ENCODE peak calls at places on chromosomes 16 and 17, in eight cellular contexts. One of them, this sample, is unnamed. For H3K4me1, the result is how much of the 10 kb centered on the place peaks cover.

GRCh38 chr17:31052187-31052889 is 42.4 kb upstream of the NF1 start:
- DNase-seq in fibroblast of lung: peak
- DNase-seq in lung: peak
- DNase-seq in CD8-positive, alpha-beta T cell: no peak
- DNase-seq in K562: peak
- DNase-seq in effector memory CD4-positive, alpha-beta T cell: no peak
- DNase-seq in foreskin keratinocyte: peak
- DNase-seq in mesenchymal stem cell: peak
- DNase-seq in this sample: peak

GRCh38 chr16:46968063-46968435 is 5.4 kb downstream of the DNAJA2 start:
- DNase-seq in fibroblast of lung: no peak
- DNase-seq in lung: no peak
- DNase-seq in CD8-positive, alpha-beta T cell: no peak
- DNase-seq in K562: no peak
- DNase-seq in effector memory CD4-positive, alpha-beta T cell: no peak
- DNase-seq in foreskin keratinocyte: no peak
- DNase-seq in mesenchymal stem cell: no peak
- DNase-seq in this sample: no peak

GRCh38 chr17:44961921-44962350 is 6.2 kb downstream of the C1QL1 start:
- DNase-seq in fibroblast of lung: peak
- DNase-seq in lung: no peak
- DNase-seq in CD8-positive, alpha-beta T cell: no peak
- DNase-seq in K562: peak
- DNase-seq in effector memory CD4-positive, alpha-beta T cell: no peak
- DNase-seq in foreskin keratinocyte: no peak
- DNase-seq in mesenchymal stem cell: no peak
- DNase-seq in this sample: no peak

GRCh38 chr16:65044861-65045260 is 77.0 kb downstream of the CDH11 start:
- DNase-seq in fibroblast of lung: peak
- DNase-seq in lung: no peak
- DNase-seq in CD8-positive, alpha-beta T cell: no peak
- DNase-seq in K562: no peak
- DNase-seq in effector memory CD4-positive, alpha-beta T cell: no peak
- DNase-seq in foreskin keratinocyte: no peak
- DNase-seq in mesenchymal stem cell: peak
- DNase-seq in this sample: no peak

GRCh38 chr16:11358531-11358930 is 13.3 kb downstream of the RMI2 start:
- DNase-seq in fibroblast of lung: no peak
- DNase-seq in lung: no peak
- DNase-seq in CD8-positive, alpha-beta T cell: no peak
- DNase-seq in K562: no peak
- DNase-seq in effector memory CD4-positive, alpha-beta T cell: no peak
- DNase-seq in foreskin keratinocyte: no peak
- DNase-seq in mesenchymal stem cell: no peak
- DNase-seq in this sample: no peak

GRCh38 chr17:11880714-11881113 is 116.6 kb downstream of the ZNF18 start:
- DNase-seq in fibroblast of lung: no peak
- DNase-seq in lung: no peak
- DNase-seq in CD8-positive, alpha-beta T cell: no peak
- DNase-seq in K562: peak
- DNase-seq in effector memory CD4-positive, alpha-beta T cell: no peak
- DNase-seq in foreskin keratinocyte: peak
- DNase-seq in mesenchymal stem cell: no peak
- DNase-seq in this sample: no peak

GRCh38 chr16:2856061-2856670 is 1.8 kb downstream of the PRSS22 start:
- DNase-seq in fibroblast of lung: no peak
- DNase-seq in lung: peak
- DNase-seq in CD8-positive, alpha-beta T cell: no peak
- DNase-seq in K562: peak
- DNase-seq in effector memory CD4-positive, alpha-beta T cell: no peak
- DNase-seq in foreskin keratinocyte: no peak
- DNase-seq in mesenchymal stem cell: no peak
- DNase-seq in this sample: no peak

GRCh38 chr16:83004868-83005652 is 378.3 kb downstream of the CDH13 start:
- DNase-seq in fibroblast of lung: no peak
- DNase-seq in lung: no peak
- DNase-seq in CD8-positive, alpha-beta T cell: no peak
- DNase-seq in K562: no peak
- DNase-seq in effector memory CD4-positive, alpha-beta T cell: no peak
- DNase-seq in foreskin keratinocyte: no peak
- DNase-seq in mesenchymal stem cell: no peak
- DNase-seq in this sample: no peak

GRCh38 chr17:3759597-3760216 is 36.0 kb downstream of the HASPIN start:
- DNase-seq in fibroblast of lung: no peak
- DNase-seq in lung: no peak
- DNase-seq in CD8-positive, alpha-beta T cell: no peak
- DNase-seq in K562: peak
- DNase-seq in effector memory CD4-positive, alpha-beta T cell: no peak
- DNase-seq in foreskin keratinocyte: no peak
- DNase-seq in mesenchymal stem cell: no peak
- DNase-seq in this sample: no peak

GRCh38 chr16:24045641-24046040 is 209.9 kb downstream of the PRKCB start:
- DNase-seq in fibroblast of lung: no peak
- DNase-seq in lung: no peak
- DNase-seq in CD8-positive, alpha-beta T cell: no peak
- DNase-seq in K562: no peak
- DNase-seq in effector memory CD4-positive, alpha-beta T cell: no peak
- DNase-seq in foreskin keratinocyte: peak
- DNase-seq in mesenchymal stem cell: no peak
- DNase-seq in this sample: no peak

GRCh38 chr16:71540-72341 is 690 bp downstream of the RHBDF1 start:
- DNase-seq in fibroblast of lung: peak
- DNase-seq in lung: peak
- DNase-seq in CD8-positive, alpha-beta T cell: no peak
- DNase-seq in K562: peak
- DNase-seq in effector memory CD4-positive, alpha-beta T cell: no peak
- DNase-seq in foreskin keratinocyte: peak
- DNase-seq in mesenchymal stem cell: peak
- DNase-seq in this sample: peak

DNA sequence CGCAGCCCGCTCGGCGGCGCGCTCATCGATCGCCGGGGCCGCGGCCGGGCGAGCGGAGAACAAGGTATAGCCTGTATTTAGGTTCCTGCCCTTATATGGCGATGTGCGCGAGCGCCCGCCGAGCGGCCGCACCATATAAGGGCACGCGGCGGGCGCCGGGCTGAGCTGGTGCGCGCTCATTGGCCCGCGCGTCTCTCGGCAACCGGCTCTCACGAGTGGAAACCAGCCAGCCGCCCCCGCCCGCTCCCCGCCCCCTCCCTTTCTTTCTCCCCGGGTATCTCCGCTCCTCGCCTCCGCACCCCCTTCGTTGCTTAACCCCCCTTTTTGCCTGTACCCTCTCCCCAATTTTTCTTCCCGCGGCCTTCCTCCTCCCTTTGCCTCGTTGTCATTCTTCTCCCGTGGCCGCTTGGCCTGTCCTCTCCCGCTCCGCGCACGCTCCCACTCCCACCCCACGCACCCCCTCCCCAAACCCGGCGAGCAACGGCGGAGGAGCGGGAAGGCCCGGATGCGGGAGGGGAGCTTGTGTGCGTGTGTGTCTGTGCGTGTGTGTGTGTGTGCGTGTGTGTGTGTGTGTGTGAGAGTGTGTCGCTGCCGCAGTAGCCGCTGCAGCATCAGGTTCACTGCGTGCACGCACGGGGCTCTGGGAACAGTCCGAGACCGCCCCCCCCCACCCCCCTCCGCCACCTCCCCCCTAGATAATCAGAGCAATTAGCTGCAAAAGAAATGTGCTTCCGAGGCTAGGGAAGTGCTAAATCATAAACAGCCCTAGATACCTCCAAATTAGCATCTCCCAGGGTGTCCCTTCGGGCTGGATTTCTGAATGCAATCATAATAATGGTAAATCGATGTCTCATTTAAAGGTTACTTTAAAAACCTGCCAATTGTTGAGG is 13.5 kb upstream of the CBX8 start:
- DNase-seq in fibroblast of lung: peak
- DNase-seq in lung: no peak
- DNase-seq in CD8-positive, alpha-beta T cell: peak
- DNase-seq in K562: peak
- DNase-seq in effector memory CD4-positive, alpha-beta T cell: peak
- DNase-seq in foreskin keratinocyte: no peak
- DNase-seq in mesenchymal stem cell: peak
- DNase-seq in this sample: peak
- H3K4me1 ChIP-seq in fibroblast of lung: under half
- H3K4me1 ChIP-seq in lung: under half
- H3K4me1 ChIP-seq in CD8-positive, alpha-beta T cell: under half
- H3K4me1 ChIP-seq in K562: under half
- H3K4me1 ChIP-seq in effector memory CD4-positive, alpha-beta T cell: under half
- H3K4me1 ChIP-seq in foreskin keratinocyte: under half
- H3K4me1 ChIP-seq in mesenchymal stem cell: under half
- H3K4me1 ChIP-seq in this sample: under half

GRCh38 chr16:81633680-81634379 is 145.3 kb upstream of the PLCG2 start:
- DNase-seq in fibroblast of lung: no peak
- DNase-seq in lung: no peak
- DNase-seq in CD8-positive, alpha-beta T cell: no peak
- DNase-seq in K562: peak
- DNase-seq in effector memory CD4-positive, alpha-beta T cell: no peak
- DNase-seq in foreskin keratinocyte: no peak
- DNase-seq in mesenchymal stem cell: no peak
- DNase-seq in this sample: no peak

GRCh38 chr16:81630632-81631026 is 148.5 kb upstream of the PLCG2 start:
- DNase-seq in fibroblast of lung: no peak
- DNase-seq in lung: no peak
- DNase-seq in CD8-positive, alpha-beta T cell: no peak
- DNase-seq in K562: no peak
- DNase-seq in effector memory CD4-positive, alpha-beta T cell: no peak
- DNase-seq in foreskin keratinocyte: no peak
- DNase-seq in mesenchymal stem cell: no peak
- DNase-seq in this sample: peak

GRCh38 chr16:81634380-81635121 is 144.5 kb upstream of the PLCG2 start:
- DNase-seq in fibroblast of lung: peak
- DNase-seq in lung: no peak
- DNase-seq in CD8-positive, alpha-beta T cell: no peak
- DNase-seq in K562: peak
- DNase-seq in effector memory CD4-positive, alpha-beta T cell: no peak
- DNase-seq in foreskin keratinocyte: no peak
- DNase-seq in mesenchymal stem cell: peak
- DNase-seq in this sample: no peak

GRCh38 chr16:81633147-81633619 is 145.9 kb upstream of the PLCG2 start:
- DNase-seq in fibroblast of lung: no peak
- DNase-seq in lung: no peak
- DNase-seq in CD8-positive, alpha-beta T cell: peak
- DNase-seq in K562: peak
- DNase-seq in effector memory CD4-positive, alpha-beta T cell: no peak
- DNase-seq in foreskin keratinocyte: no peak
- DNase-seq in mesenchymal stem cell: no peak
- DNase-seq in this sample: peak

GRCh38 chr16:81632392-81633146 is 146.5 kb upstream of the PLCG2 start:
- DNase-seq in fibroblast of lung: peak
- DNase-seq in lung: peak
- DNase-seq in CD8-positive, alpha-beta T cell: peak
- DNase-seq in K562: peak
- DNase-seq in effector memory CD4-positive, alpha-beta T cell: peak
- DNase-seq in foreskin keratinocyte: peak
- DNase-seq in mesenchymal stem cell: peak
- DNase-seq in this sample: no peak
- H3K4me1 ChIP-seq in fibroblast of lung: under half
- H3K4me1 ChIP-seq in lung: under half
- H3K4me1 ChIP-seq in CD8-positive, alpha-beta T cell: under half
- H3K4me1 ChIP-seq in K562: half or more
- H3K4me1 ChIP-seq in effector memory CD4-positive, alpha-beta T cell: under half
- H3K4me1 ChIP-seq in foreskin keratinocyte: under half
- H3K4me1 ChIP-seq in mesenchymal stem cell: under half
- H3K4me1 ChIP-seq in this sample: under half

GRCh38 chr16:66524601-66525164 is 25.2 kb downstream of the TK2 start:
- DNase-seq in fibroblast of lung: no peak
- DNase-seq in lung: peak
- DNase-seq in CD8-positive, alpha-beta T cell: no peak
- DNase-seq in K562: peak
- DNase-seq in effector memory CD4-positive, alpha-beta T cell: no peak
- DNase-seq in foreskin keratinocyte: no peak
- DNase-seq in mesenchymal stem cell: no peak
- DNase-seq in this sample: no peak

GRCh38 chr16:66521951-66522771 is 27.8 kb downstream of the TK2 start:
- DNase-seq in fibroblast of lung: peak
- DNase-seq in lung: peak
- DNase-seq in CD8-positive, alpha-beta T cell: peak
- DNase-seq in K562: peak
- DNase-seq in effector memory CD4-positive, alpha-beta T cell: peak
- DNase-seq in foreskin keratinocyte: peak
- DNase-seq in mesenchymal stem cell: peak
- DNase-seq in this sample: peak

GRCh38 chr16:66525396-66526180 is 24.3 kb downstream of the TK2 start:
- DNase-seq in fibroblast of lung: no peak
- DNase-seq in lung: no peak
- DNase-seq in CD8-positive, alpha-beta T cell: no peak
- DNase-seq in K562: no peak
- DNase-seq in effector memory CD4-positive, alpha-beta T cell: no peak
- DNase-seq in foreskin keratinocyte: no peak
- DNase-seq in mesenchymal stem cell: peak
- DNase-seq in this sample: no peak

GRCh38 chr16:66522816-66523590 is 26.9 kb downstream of the TK2 start:
- DNase-seq in fibroblast of lung: no peak
- DNase-seq in lung: no peak
- DNase-seq in CD8-positive, alpha-beta T cell: no peak
- DNase-seq in K562: no peak
- DNase-seq in effector memory CD4-positive, alpha-beta T cell: no peak
- DNase-seq in foreskin keratinocyte: no peak
- DNase-seq in mesenchymal stem cell: no peak
- DNase-seq in this sample: peak

GRCh38 chr16:66523861-66524354 is 26.0 kb downstream of the TK2 start:
- DNase-seq in fibroblast of lung: no peak
- DNase-seq in lung: no peak
- DNase-seq in CD8-positive, alpha-beta T cell: no peak
- DNase-seq in K562: no peak
- DNase-seq in effector memory CD4-positive, alpha-beta T cell: peak
- DNase-seq in foreskin keratinocyte: no peak
- DNase-seq in mesenchymal stem cell: no peak
- DNase-seq in this sample: peak
- H3K4me1 ChIP-seq in fibroblast of lung: under half
- H3K4me1 ChIP-seq in lung: under half
- H3K4me1 ChIP-seq in CD8-positive, alpha-beta T cell: half or more
- H3K4me1 ChIP-seq in K562: under half
- H3K4me1 ChIP-seq in effector memory CD4-positive, alpha-beta T cell: half or more
- H3K4me1 ChIP-seq in foreskin keratinocyte: under half
- H3K4me1 ChIP-seq in mesenchymal stem cell: under half
- H3K4me1 ChIP-seq in this sample: half or more

GRCh38 chr17:63844293-63844672 is 1.8 kb upstream of the SMARCD2 start:
- DNase-seq in fibroblast of lung: no peak
- DNase-seq in lung: no peak
- DNase-seq in CD8-positive, alpha-beta T cell: no peak
- DNase-seq in K562: no peak
- DNase-seq in effector memory CD4-positive, alpha-beta T cell: no peak
- DNase-seq in foreskin keratinocyte: no peak
- DNase-seq in mesenchymal stem cell: no peak
- DNase-seq in this sample: no peak

GRCh38 chr17:63850401-63850800 is 7.9 kb upstream of the SMARCD2 start:
- DNase-seq in fibroblast of lung: no peak
- DNase-seq in lung: no peak
- DNase-seq in CD8-positive, alpha-beta T cell: no peak
- DNase-seq in K562: no peak
- DNase-seq in effector memory CD4-positive, alpha-beta T cell: no peak
- DNase-seq in foreskin keratinocyte: no peak
- DNase-seq in mesenchymal stem cell: no peak
- DNase-seq in this sample: no peak

GRCh38 chr17:63845509-63845908 is 3.0 kb upstream of the SMARCD2 start:
- DNase-seq in fibroblast of lung: no peak
- DNase-seq in lung: no peak
- DNase-seq in CD8-positive, alpha-beta T cell: no peak
- DNase-seq in K562: no peak
- DNase-seq in effector memory CD4-positive, alpha-beta T cell: no peak
- DNase-seq in foreskin keratinocyte: no peak
- DNase-seq in mesenchymal stem cell: no peak
- DNase-seq in this sample: no peak

GRCh38 chr17:63848834-63849689 is 6.6 kb upstream of the SMARCD2 start:
- DNase-seq in fibroblast of lung: peak
- DNase-seq in lung: peak
- DNase-seq in CD8-positive, alpha-beta T cell: peak
- DNase-seq in K562: peak
- DNase-seq in effector memory CD4-positive, alpha-beta T cell: peak
- DNase-seq in foreskin keratinocyte: peak
- DNase-seq in mesenchymal stem cell: peak
- DNase-seq in this sample: peak

GRCh38 chr17:63847525-63848249 is 5.2 kb upstream of the SMARCD2 start:
- DNase-seq in fibroblast of lung: no peak
- DNase-seq in lung: no peak
- DNase-seq in CD8-positive, alpha-beta T cell: no peak
- DNase-seq in K562: no peak
- DNase-seq in effector memory CD4-positive, alpha-beta T cell: no peak
- DNase-seq in foreskin keratinocyte: no peak
- DNase-seq in mesenchymal stem cell: no peak
- DNase-seq in this sample: no peak
- H3K4me1 ChIP-seq in fibroblast of lung: under half
- H3K4me1 ChIP-seq in lung: under half
- H3K4me1 ChIP-seq in CD8-positive, alpha-beta T cell: under half
- H3K4me1 ChIP-seq in K562: under half
- H3K4me1 ChIP-seq in effector memory CD4-positive, alpha-beta T cell: under half
- H3K4me1 ChIP-seq in foreskin keratinocyte: under half
- H3K4me1 ChIP-seq in mesenchymal stem cell: under half
- H3K4me1 ChIP-seq in this sample: under half

This sample was measured in thyroid gland.